ENCODE peak calls at places on chromosomes 7 and 10, in four cellular contexts. Q is MM.1S, N is IMR-90, H is upper lobe of left lung. X is an unnamed sample.

GRCh38 chr7:73770002-73770859 is at the start of gene CLDN3:
- DNase-seq in Q (no peak), N (no peak), H (peak), X (peak)

GRCh38 chr7:25968205-25968993 is 183.6 kb upstream of the NFE2L3 start:
- DNase-seq in Q (peak), N (no peak), H (peak), X (no peak)

GRCh38 chr7:91446819-91447218 is 182.6 kb downstream of the FZD1 start:
- DNase-seq in Q (no peak), N (no peak), H (no peak), X (no peak)

GRCh38 chr7:2193120-2193519 is 39.6 kb downstream of the MAD1L1 start:
- DNase-seq in Q (no peak), N (no peak), H (no peak), X (no peak)

GRCh38 chr7:134113655-134114054 is 13.5 kb upstream of the LRGUK start:
- DNase-seq in Q (no peak), N (no peak), H (no peak), X (no peak)

GRCh38 chr7:78296689-78297371 is 498.3 kb downstream of the PHTF2 start:
- DNase-seq in Q (no peak), N (no peak), H (no peak), X (no peak)

GRCh38 chr10:75043256-75044121 is 68.0 kb upstream of the SAMD8 start:
- DNase-seq in Q (no peak), N (no peak), H (peak), X (no peak)

GRCh38 chr10:117137031-117137910 is 799 bp downstream of the VAX1 start:
- DNase-seq in Q (no peak), N (no peak), H (peak), X (peak)

GRCh38 chr10:16425449-16425848 is 11.4 kb upstream of the PTER start:
- DNase-seq in Q (no peak), N (no peak), H (no peak), X (no peak)

GRCh38 chr7:1189986-1190772 is 30.2 kb upstream of the ZFAND2A start:
- DNase-seq in Q (no peak), N (no peak), H (no peak), X (no peak)

GRCh38 chr10:79381804-79382221 is 34.5 kb downstream of the PPIF start:
- DNase-seq in Q (no peak), N (peak), H (peak), X (peak)

GRCh38 chr10:57880441-57881301 is 387.0 kb downstream of the IPMK start:
- DNase-seq in Q (no peak), N (no peak), H (no peak), X (peak)

GRCh38 chr7:101564778-101565211 is 64.3 kb downstream of the MYL10 start:
- DNase-seq in Q (no peak), N (no peak), H (no peak), X (no peak)

GRCh38 chr10:125003146-125003900 is 61.4 kb downstream of the ZRANB1 start:
- DNase-seq in Q (no peak), N (no peak), H (peak), X (no peak)
- TF ChIP-seq CTCF in Q (peak), N (no peak), H (no peak), X (peak)

GRCh38 chr10:122164028-122164601 is 107.0 kb upstream of the BTBD16 start:
- DNase-seq in Q (no peak), N (no peak), H (no peak), X (no peak)
- H3K4me3 ChIP-seq in Q (no peak), N (peak), H (no peak), X (peak)

GRCh38 chr10:113525713-113526112 is 27.1 kb upstream of the HABP2 start:
- DNase-seq in Q (no peak), N (no peak), H (no peak), X (no peak)
- TF ChIP-seq CTCF in Q (no peak), N (no peak), H (no peak), X (no peak)

DNA sequence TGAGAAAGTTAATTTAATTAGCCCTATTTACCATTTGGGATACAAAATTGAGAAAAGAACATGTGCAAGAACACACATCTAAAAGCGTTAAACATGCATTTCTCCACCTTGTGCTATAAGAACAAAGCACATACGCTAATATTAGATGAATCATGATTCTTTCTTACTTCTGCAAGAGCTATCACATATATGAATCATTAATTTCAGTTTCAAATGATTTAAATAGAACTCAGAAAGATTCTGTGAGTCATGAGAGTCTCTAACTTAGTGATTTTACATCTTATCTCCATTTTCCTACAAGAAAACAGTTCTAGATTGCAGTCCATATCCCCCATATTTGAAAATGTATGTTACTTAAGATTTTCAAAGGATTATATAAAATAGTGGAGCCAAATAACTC is 173.9 kb downstream of the RNLS start:
- DNase-seq in Q (peak), N (peak), H (no peak), X (no peak)
- H3K4me3 ChIP-seq in Q (peak), N (no peak), H (no peak), X (no peak)

X was measured in cardiac fibroblast.